ENCODE peak calls at places on chromosomes 13 and 19, in six cellular contexts. One of them, this sample, is unnamed.

GRCh38 chr19:17686592-17687042 is 1.5 kb downstream of the UNC13A start:
- DNase-seq in lung: no peak
- DNase-seq in coronary artery: no peak
- DNase-seq in A673: peak; percentile 76
- DNase-seq in pancreas: peak; percentile 53
- DNase-seq in CD8-positive, alpha-beta T cell: no peak
- DNase-seq in this sample: peak; percentile 41

GRCh38 chr13:70027551-70027950 is 80.1 kb upstream of the ATXN8OS start:
- DNase-seq in A673: no peak
- DNase-seq in lung: no peak
- DNase-seq in CD8-positive, alpha-beta T cell: no peak
- DNase-seq in coronary artery: no peak
- DNase-seq in pancreas: no peak
- DNase-seq in this sample: no peak

GRCh38 chr19:39139305-39140194 is 14.0 kb downstream of the PAK4 start:
- DNase-seq in coronary artery: no peak
- DNase-seq in pancreas: no peak
- DNase-seq in lung: no peak
- DNase-seq in CD8-positive, alpha-beta T cell: no peak
- DNase-seq in A673: no peak
- DNase-seq in this sample: no peak

GRCh38 chr19:34228762-34229161 is 25.6 kb upstream of the GARRE1 start:
- DNase-seq in lung: no peak
- DNase-seq in CD8-positive, alpha-beta T cell: no peak
- DNase-seq in A673: no peak
- DNase-seq in coronary artery: no peak
- DNase-seq in pancreas: no peak
- DNase-seq in this sample: no peak

GRCh38 chr13:94967183-94968039 is 255.1 kb upstream of the SOX21 start:
- DNase-seq in coronary artery: no peak
- DNase-seq in A673: peak; percentile 39
- DNase-seq in pancreas: peak; percentile 58
- DNase-seq in lung: no peak
- DNase-seq in CD8-positive, alpha-beta T cell: no peak
- DNase-seq in this sample: no peak

GRCh38 chr19:52734340-52734892 is 428 bp downstream of the ZNF611 start:
- DNase-seq in A673: peak; percentile 25
- DNase-seq in coronary artery: peak; percentile 76
- DNase-seq in pancreas: no peak
- DNase-seq in lung: no peak
- DNase-seq in CD8-positive, alpha-beta T cell: no peak
- DNase-seq in this sample: peak; percentile 24

GRCh38 chr13:41500501-41500900 is 43.2 kb downstream of the RGCC start:
- DNase-seq in lung: no peak
- DNase-seq in coronary artery: no peak
- DNase-seq in pancreas: no peak
- DNase-seq in CD8-positive, alpha-beta T cell: peak; percentile 32
- DNase-seq in A673: no peak
- DNase-seq in this sample: peak; percentile 33

GRCh38 chr13:69997061-69997460 is 110.6 kb upstream of the ATXN8OS start:
- DNase-seq in pancreas: no peak
- DNase-seq in A673: no peak
- DNase-seq in CD8-positive, alpha-beta T cell: no peak
- DNase-seq in lung: no peak
- DNase-seq in coronary artery: no peak
- DNase-seq in this sample: no peak

GRCh38 chr19:2974342-2974932 is 2.9 kb upstream of the TLE6 start:
- DNase-seq in CD8-positive, alpha-beta T cell: no peak
- DNase-seq in pancreas: no peak
- DNase-seq in A673: peak; percentile 45
- DNase-seq in lung: peak; percentile 42
- DNase-seq in coronary artery: peak; percentile 80
- DNase-seq in this sample: peak; percentile 50

GRCh38 chr13:49935171-49936084 is 712 bp downstream of the SPRYD7 start:
- DNase-seq in coronary artery: no peak
- DNase-seq in CD8-positive, alpha-beta T cell: peak; percentile 24
- DNase-seq in lung: peak; percentile 62
- DNase-seq in pancreas: no peak
- DNase-seq in A673: peak; percentile 47
- DNase-seq in this sample: peak; percentile 36

GRCh38 chr13:45548281-45548680 is 67.3 kb downstream of the ERICH6B start:
- DNase-seq in pancreas: no peak
- DNase-seq in CD8-positive, alpha-beta T cell: no peak
- DNase-seq in lung: no peak
- DNase-seq in coronary artery: no peak
- DNase-seq in A673: no peak
- DNase-seq in this sample: no peak

GRCh38 chr19:51020988-51021651 is 1.6 kb upstream of the KLK10 start:
- DNase-seq in A673: peak; percentile 60
- DNase-seq in CD8-positive, alpha-beta T cell: no peak
- DNase-seq in pancreas: peak; percentile 6
- DNase-seq in lung: no peak
- DNase-seq in coronary artery: no peak
- DNase-seq in this sample: no peak

GRCh38 chr13:112150352-112150751 is 83.4 kb downstream of the SOX1 start:
- DNase-seq in coronary artery: no peak
- DNase-seq in lung: peak; percentile 79
- DNase-seq in pancreas: no peak
- DNase-seq in A673: no peak
- DNase-seq in CD8-positive, alpha-beta T cell: no peak
- DNase-seq in this sample: no peak

GRCh38 chr13:22690756-22691155 is 490.0 kb upstream of the SGCG start:
- DNase-seq in coronary artery: no peak
- DNase-seq in pancreas: no peak
- DNase-seq in lung: no peak
- DNase-seq in A673: no peak
- DNase-seq in CD8-positive, alpha-beta T cell: no peak
- DNase-seq in this sample: no peak

GRCh38 chr19:45766919-45767346 is 2.1 kb downstream of the SIX5 start:
- DNase-seq in A673: no peak
- DNase-seq in CD8-positive, alpha-beta T cell: no peak
- DNase-seq in pancreas: peak; percentile 89
- DNase-seq in lung: no peak
- DNase-seq in coronary artery: no peak
- DNase-seq in this sample: no peak

GRCh38 chr13:44079413-44080205 is 199.9 kb downstream of the LACC1 start:
- DNase-seq in pancreas: no peak
- DNase-seq in CD8-positive, alpha-beta T cell: no peak
- DNase-seq in A673: no peak
- DNase-seq in lung: no peak
- DNase-seq in coronary artery: no peak
- DNase-seq in this sample: no peak
- H3K4me3 ChIP-seq in pancreas: no peak overlapping the region
- H3K4me3 ChIP-seq in CD8-positive, alpha-beta T cell: no peak overlapping the region
- H3K4me3 ChIP-seq in A673: no peak overlapping the region
- H3K4me3 ChIP-seq in lung: no peak overlapping the region
- H3K4me3 ChIP-seq in coronary artery: no peak overlapping the region
- H3K4me3 ChIP-seq in this sample: no peak overlapping the region

DNA sequence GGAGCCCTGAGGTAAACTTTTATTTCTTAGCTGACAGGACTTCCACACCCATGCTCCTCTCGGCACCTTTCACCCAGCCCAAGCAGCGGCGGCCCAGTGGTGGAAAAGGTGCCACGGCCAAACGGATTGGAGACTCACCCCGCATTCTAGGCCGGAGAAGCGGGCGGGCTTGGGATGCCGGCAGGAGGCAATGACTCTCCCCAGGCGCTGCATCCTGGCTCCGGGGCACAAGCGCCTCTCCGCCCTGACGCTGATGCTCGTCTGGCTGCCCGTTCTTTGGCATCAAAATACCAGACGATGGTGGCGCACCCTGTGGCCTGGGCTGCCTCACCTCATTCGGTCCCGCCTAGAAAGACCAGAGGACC is 6.7 kb upstream of the ZNF606 start:
- DNase-seq in CD8-positive, alpha-beta T cell: no peak
- DNase-seq in coronary artery: no peak
- DNase-seq in lung: no peak
- DNase-seq in pancreas: no peak
- DNase-seq in A673: no peak
- DNase-seq in this sample: no peak
- H3K27ac ChIP-seq in CD8-positive, alpha-beta T cell: no peak overlapping the region
- H3K27ac ChIP-seq in coronary artery: peak overlapping the region; percentile 49
- H3K27ac ChIP-seq in lung: no peak overlapping the region
- H3K27ac ChIP-seq in pancreas: no peak overlapping the region
- H3K27ac ChIP-seq in A673: no peak overlapping the region
- H3K27ac ChIP-seq in this sample: peak overlapping the region; percentile 84

DNA sequence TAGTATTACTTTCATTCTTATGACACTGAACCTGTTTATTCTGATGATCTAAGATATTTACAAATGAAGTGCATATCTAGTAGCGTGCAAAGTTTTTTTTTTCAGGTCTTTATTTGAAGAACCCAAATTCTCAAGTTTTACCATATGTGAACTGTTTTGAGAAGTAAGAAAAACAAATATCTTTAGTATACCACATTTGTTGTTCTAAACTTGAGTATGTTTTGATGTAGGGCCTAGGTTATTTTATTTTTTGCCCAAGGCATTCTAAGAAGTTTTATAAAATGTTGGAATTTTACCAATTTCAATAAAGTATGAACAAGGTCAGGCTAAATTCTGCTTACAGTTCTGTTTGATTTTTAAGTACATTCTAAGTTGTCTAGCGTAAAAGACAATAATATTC is 213.5 kb downstream of the PCCA start:
- DNase-seq in pancreas: no peak
- DNase-seq in coronary artery: no peak
- DNase-seq in CD8-positive, alpha-beta T cell: no peak
- DNase-seq in lung: no peak
- DNase-seq in A673: no peak
- DNase-seq in this sample: no peak
- H3K4me3 ChIP-seq in pancreas: no peak overlapping the region
- H3K4me3 ChIP-seq in coronary artery: no peak overlapping the region
- H3K4me3 ChIP-seq in CD8-positive, alpha-beta T cell: no peak overlapping the region
- H3K4me3 ChIP-seq in lung: no peak overlapping the region
- H3K4me3 ChIP-seq in A673: peak overlapping the region; percentile 34
- H3K4me3 ChIP-seq in this sample: no peak overlapping the region

GRCh38 chr13:64553411-64554129 is 2676.6 kb downstream of the PCDH9 start:
- DNase-seq in pancreas: no peak
- DNase-seq in A673: no peak
- DNase-seq in CD8-positive, alpha-beta T cell: no peak
- DNase-seq in coronary artery: no peak
- DNase-seq in lung: no peak
- DNase-seq in this sample: no peak

GRCh38 chr13:64556391-64556790 is 2673.7 kb downstream of the PCDH9 start:
- DNase-seq in lung: no peak
- DNase-seq in pancreas: no peak
- DNase-seq in CD8-positive, alpha-beta T cell: no peak
- DNase-seq in A673: peak; percentile 72
- DNase-seq in coronary artery: no peak
- DNase-seq in this sample: no peak

GRCh38 chr13:64546371-64546770 is 2683.8 kb downstream of the PCDH9 start:
- DNase-seq in coronary artery: no peak
- DNase-seq in pancreas: no peak
- DNase-seq in lung: no peak
- DNase-seq in A673: no peak
- DNase-seq in CD8-positive, alpha-beta T cell: no peak
- DNase-seq in this sample: no peak

GRCh38 chr13:64551755-64552154 is 2678.4 kb downstream of the PCDH9 start:
- DNase-seq in CD8-positive, alpha-beta T cell: no peak
- DNase-seq in lung: no peak
- DNase-seq in pancreas: no peak
- DNase-seq in coronary artery: no peak
- DNase-seq in A673: peak; percentile 78
- DNase-seq in this sample: no peak
- H3K27ac ChIP-seq in CD8-positive, alpha-beta T cell: no peak overlapping the region
- H3K27ac ChIP-seq in lung: no peak overlapping the region
- H3K27ac ChIP-seq in pancreas: no peak overlapping the region
- H3K27ac ChIP-seq in coronary artery: no peak overlapping the region
- H3K27ac ChIP-seq in A673: no peak overlapping the region
- H3K27ac ChIP-seq in this sample: no peak overlapping the region

GRCh38 chr19:1508507-1508856 is 4.3 kb downstream of the ADAMTSL5 start:
- DNase-seq in A673: no peak
- DNase-seq in lung: no peak
- DNase-seq in CD8-positive, alpha-beta T cell: no peak
- DNase-seq in coronary artery: no peak
- DNase-seq in pancreas: no peak
- DNase-seq in this sample: no peak
- H3K4me3 ChIP-seq in A673: peak overlapping the region; percentile 37
- H3K4me3 ChIP-seq in lung: peak overlapping the region; percentile 21
- H3K4me3 ChIP-seq in CD8-positive, alpha-beta T cell: no peak overlapping the region
- H3K4me3 ChIP-seq in coronary artery: peak overlapping the region; percentile 72
- H3K4me3 ChIP-seq in pancreas: no peak overlapping the region
- H3K4me3 ChIP-seq in this sample: peak overlapping the region; percentile 60

DNA sequence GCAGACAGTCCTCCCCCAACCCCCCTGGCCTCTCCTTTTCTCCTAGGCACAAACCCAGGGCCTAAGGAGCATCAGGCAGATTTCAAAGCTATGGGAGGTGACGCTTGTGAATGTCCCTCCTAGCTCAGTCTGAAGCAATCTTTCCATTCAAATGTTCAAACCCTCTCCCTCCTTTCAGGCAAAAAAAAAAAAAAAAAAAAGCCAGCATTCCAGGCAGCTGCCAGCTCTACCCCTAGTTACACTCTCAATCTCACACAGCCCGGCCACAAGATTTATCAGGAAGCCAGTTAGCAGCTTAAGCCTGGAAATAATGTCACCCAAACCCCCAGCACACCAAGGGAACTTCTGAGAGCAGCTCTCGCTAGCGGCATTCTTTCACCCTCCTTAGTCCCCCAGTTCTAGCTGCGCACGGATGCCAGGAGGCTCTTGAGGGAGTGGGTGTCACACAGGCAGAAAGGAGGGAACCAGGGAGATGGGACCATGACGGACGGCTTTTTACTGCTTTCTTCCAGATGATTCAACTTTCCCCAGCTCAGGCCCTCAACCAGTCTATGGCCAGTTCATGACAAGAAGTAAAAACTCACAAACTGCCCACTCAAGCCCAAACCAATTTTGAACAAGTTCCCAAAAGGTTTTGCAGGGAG is 6.3 kb downstream of the SH3GL1 start:
- DNase-seq in pancreas: no peak
- DNase-seq in CD8-positive, alpha-beta T cell: no peak
- DNase-seq in coronary artery: no peak
- DNase-seq in lung: no peak
- DNase-seq in A673: no peak
- DNase-seq in this sample: no peak
- H3K27ac ChIP-seq in pancreas: no peak overlapping the region
- H3K27ac ChIP-seq in CD8-positive, alpha-beta T cell: no peak overlapping the region
- H3K27ac ChIP-seq in coronary artery: peak overlapping the region; percentile 8
- H3K27ac ChIP-seq in lung: peak overlapping the region; percentile 5
- H3K27ac ChIP-seq in A673: peak overlapping the region; percentile 63
- H3K27ac ChIP-seq in this sample: no peak overlapping the region

GRCh38 chr13:48593551-48593950 is 60.2 kb upstream of the CYSLTR2 start:
- DNase-seq in lung: peak; percentile 22
- DNase-seq in pancreas: no peak
- DNase-seq in coronary artery: no peak
- DNase-seq in A673: no peak
- DNase-seq in CD8-positive, alpha-beta T cell: no peak
- DNase-seq in this sample: no peak
- H3K4me3 ChIP-seq in lung: no peak overlapping the region
- H3K4me3 ChIP-seq in pancreas: no peak overlapping the region
- H3K4me3 ChIP-seq in coronary artery: no peak overlapping the region
- H3K4me3 ChIP-seq in A673: no peak overlapping the region
- H3K4me3 ChIP-seq in CD8-positive, alpha-beta T cell: no peak overlapping the region
- H3K4me3 ChIP-seq in this sample: no peak overlapping the region